ENCODE peak calls at places on chromosomes 3 and 15, in five cellular contexts. B, P, U, C and I are unnamed samples.

GRCh38 chr15:59388670-59389069 is 16.0 kb upstream of the MYO1E start:
- DNase-seq in P (no peak), U (no peak), B (no peak), C (no peak), I (no peak)

GRCh38 chr3:12897537-12898289 is 56.3 kb upstream of the RPL32 start:
- DNase-seq in P (no peak), B (peak), C (no peak), U (peak), I (no peak)

GRCh38 chr3:134623615-134624245 is 27.1 kb downstream of the KY start:
- DNase-seq in B (no peak), C (no peak), U (no peak), P (no peak), I (no peak)

GRCh38 chr15:40934457-40934856 is 5.3 kb downstream of the DLL4 start:
- DNase-seq in C (no peak), P (no peak), U (no peak), B (no peak), I (no peak)

GRCh38 chr3:122952509-122952908 is 75.1 kb downstream of the SEMA5B start:
- DNase-seq in B (no peak), P (no peak), U (no peak), C (no peak), I (peak)

GRCh38 chr3:112555535-112556170 is 6.1 kb downstream of the ATG3 start:
- DNase-seq in U (no peak), P (no peak), C (no peak), B (no peak), I (no peak)

GRCh38 chr3:131221731-131222130 is 159.8 kb upstream of the NUDT16 start:
- DNase-seq in C (no peak), P (peak), U (no peak), B (no peak), I (no peak)

GRCh38 chr3:54122046-54122801 is at the start of gene CACNA2D3:
- DNase-seq in B (peak), U (peak), P (no peak), C (no peak), I (no peak)

GRCh38 chr15:65049418-65049840 is 4.2 kb downstream of the SLC51B start:
- DNase-seq in C (peak), U (peak), B (peak), P (peak), I (peak)

GRCh38 chr3:187958432-187959003 is 195.4 kb upstream of the LPP start:
- DNase-seq in B (no peak), P (no peak), U (no peak), C (no peak), I (no peak)

GRCh38 chr15:48182749-48183148 is 4.7 kb upstream of the MYEF2 start:
- DNase-seq in U (peak), C (no peak), B (no peak), P (no peak), I (no peak)

GRCh38 chr3:195774917-195775316 is 36.8 kb downstream of the MUC4 start:
- DNase-seq in B (peak), U (peak), C (no peak), P (peak), I (no peak)

GRCh38 chr3:125149462-125149861 is 63.1 kb downstream of the SLC12A8 start:
- DNase-seq in P (no peak), B (no peak), U (no peak), C (no peak), I (no peak)

GRCh38 chr3:181561130-181561529 is 150.6 kb upstream of the SOX2 start:
- DNase-seq in B (no peak), C (no peak), U (no peak), P (no peak), I (no peak)

GRCh38 chr3:197549261-197549885 is 6.4 kb downstream of the BDH1 start:
- DNase-seq in P (no peak), U (no peak), C (no peak), B (no peak), I (no peak)

GRCh38 chr3:14646150-14646573 is 5.4 kb upstream of the CCDC174 start:
- DNase-seq in B (no peak), U (no peak), P (no peak), C (no peak), I (no peak)

GRCh38 chr3:10557783-10558373 is 52.5 kb upstream of the ATP2B2 start:
- DNase-seq in B (no peak), P (peak), U (no peak), C (no peak), I (no peak)

GRCh38 chr15:73333001-73333400 is 35.8 kb downstream of the HCN4 start:
- DNase-seq in P (no peak), B (no peak), C (no peak), U (no peak), I (no peak)

GRCh38 chr3:143567823-143568222 is 280.4 kb downstream of the SLC9A9 start:
- DNase-seq in P (no peak), B (no peak), U (no peak), C (no peak), I (no peak)

GRCh38 chr3:173411288-173412064 is 13.9 kb downstream of the NLGN1 start:
- DNase-seq in U (peak), P (peak), C (no peak), B (peak), I (no peak)

GRCh38 chr15:35481992-35482391 is 64.0 kb downstream of the DPH6 start:
- DNase-seq in P (peak), C (no peak), B (no peak), U (no peak), I (no peak)

GRCh38 chr3:25728101-25728500 is 55.1 kb downstream of the NGLY1 start:
- DNase-seq in U (no peak), C (no peak), B (no peak), P (no peak), I (no peak)

GRCh38 chr15:92570391-92570790 is 85.2 kb downstream of the FAM174B start:
- DNase-seq in B (no peak), U (no peak), P (no peak), C (no peak), I (no peak)

GRCh38 chr15:81813215-81813614 is 232.6 kb downstream of the MEX3B start:
- DNase-seq in P (no peak), U (peak), C (no peak), B (no peak), I (no peak)

GRCh38 chr15:64623347-64624024 is 151.9 kb downstream of the RBPMS2 start:
- DNase-seq in B (no peak), C (no peak), U (no peak), P (no peak), I (no peak)

GRCh38 chr15:99953886-99954285 is 220.6 kb upstream of the LYSMD4 start:
- DNase-seq in U (no peak), C (no peak), B (no peak), P (no peak), I (no peak)

GRCh38 chr3:161946443-161946960 is 449.9 kb downstream of the OTOL1 start:
- DNase-seq in P (no peak), C (no peak), U (no peak), B (no peak), I (no peak)

GRCh38 chr3:42306499-42306898 is 40.5 kb upstream of the CCK start:
- DNase-seq in C (no peak), U (no peak), P (no peak), B (no peak), I (no peak)

GRCh38 chr15:86059851-86060250 is 19.8 kb upstream of the AGBL1 start:
- DNase-seq in P (no peak), C (no peak), U (no peak), B (no peak), I (no peak)

GRCh38 chr3:195718477-195718984 is 2.2 kb upstream of the MUC20 start:
- DNase-seq in C (no peak), P (no peak), U (no peak), B (peak), I (no peak)

GRCh38 chr3:171563298-171563697 is 103.1 kb upstream of the TNIK start:
- DNase-seq in C (no peak), U (no peak), P (no peak), B (no peak), I (no peak)
- TF ChIP-seq CTCF in C (no peak), U (no peak), P (no peak), B (no peak), I (no peak)

DNA sequence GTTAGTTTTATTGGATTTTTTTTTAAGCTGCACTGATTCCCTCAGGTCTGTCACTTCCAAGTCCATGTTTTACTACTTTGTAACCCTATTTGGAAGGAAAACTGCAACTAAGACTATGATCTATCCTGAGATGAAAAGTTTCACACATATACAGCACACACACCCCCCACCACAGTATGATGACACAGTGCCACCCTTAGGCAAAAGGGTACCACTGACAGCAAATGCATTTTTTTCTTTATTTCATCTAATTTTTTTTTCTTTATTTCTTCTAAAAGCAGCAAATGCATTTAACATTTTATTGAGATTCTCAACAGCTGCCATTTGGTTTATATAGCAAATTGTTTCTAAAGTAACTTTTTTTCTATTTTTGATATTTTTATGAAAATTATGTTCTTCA is 21.2 kb downstream of the NGRN start:
- DNase-seq in P (no peak), C (no peak), U (peak), B (no peak), I (peak)
- TF ChIP-seq CTCF in P (peak), C (no peak), U (peak), B (peak), I (peak)

GRCh38 chr15:78508272-78508671 is 895 bp downstream of the HYKK start:
- DNase-seq in B (no peak), U (no peak), C (no peak), P (no peak), I (no peak)

GRCh38 chr15:78509726-78510312 is 2.4 kb downstream of the HYKK start:
- DNase-seq in U (peak), C (no peak), B (no peak), P (no peak), I (no peak)

GRCh38 chr15:78507831-78508160 is 419 bp downstream of the HYKK start:
- DNase-seq in P (no peak), C (no peak), B (no peak), U (no peak), I (no peak)

GRCh38 chr15:78502641-78503040 is 4.7 kb upstream of the HYKK start:
- DNase-seq in B (no peak), P (no peak), U (no peak), C (no peak), I (no peak)

DNA sequence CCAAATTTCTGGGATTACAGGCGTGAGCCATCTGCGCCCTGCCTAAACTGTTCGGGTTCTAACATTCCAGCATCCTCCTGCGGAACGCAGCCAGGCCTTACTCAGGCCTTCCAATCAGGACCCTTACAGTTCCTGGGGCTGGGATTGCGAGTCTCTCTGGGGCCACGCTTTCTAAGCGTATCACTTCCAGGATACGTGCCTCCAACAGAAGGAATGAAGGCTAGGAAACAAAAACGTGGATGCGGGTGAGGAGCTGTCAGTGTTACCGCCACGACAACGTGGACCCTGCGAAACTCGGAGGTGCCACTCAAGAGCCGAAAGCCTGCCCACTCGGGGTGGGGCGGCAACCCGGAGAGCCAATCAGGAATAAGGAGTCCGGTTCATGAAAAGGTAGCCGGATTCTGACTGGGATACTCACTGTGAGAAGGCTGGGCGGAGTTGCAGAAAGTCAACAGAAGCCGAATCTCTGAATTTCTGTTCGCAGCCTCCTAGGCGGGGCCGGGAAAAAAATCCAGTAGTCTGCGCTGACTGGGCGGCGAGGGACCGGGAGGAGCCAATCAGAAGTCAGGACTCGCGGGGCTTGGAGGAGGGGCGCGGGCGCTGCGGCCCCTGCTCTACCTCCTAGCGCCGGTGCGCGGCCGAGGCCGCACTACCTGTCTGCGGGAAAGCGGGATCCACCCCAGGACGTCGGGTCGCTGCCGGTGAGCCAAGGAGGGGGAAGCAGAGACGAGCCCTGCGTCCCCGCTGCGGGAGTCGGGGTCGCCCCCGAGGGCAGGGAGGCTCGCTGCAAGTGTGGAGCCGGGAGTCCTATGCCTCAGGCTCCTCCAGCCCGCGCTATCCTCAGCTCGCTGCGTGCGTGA is at the start of gene HYKK:
- DNase-seq in C (peak), U (peak), B (peak), P (peak), I (peak)
- TF ChIP-seq CTCF in C (peak), U (peak), B (peak), P (peak), I (no peak)

GRCh38 chr3:45552773-45553371 is 41.7 kb upstream of the LIMD1 start:
- DNase-seq in C (no peak), U (no peak), P (no peak), B (no peak), I (no peak)
- TF ChIP-seq CTCF in C (no peak), U (peak), P (no peak), B (no peak), I (no peak)

GRCh38 chr3:61360297-61360696 is 109.0 kb upstream of the FHIT start:
- DNase-seq in P (no peak), U (no peak), B (no peak), C (no peak), I (no peak)
- TF ChIP-seq CTCF in P (no peak), U (no peak), B (no peak), C (no peak), I (no peak)